ENCODE peak calls at places on chromosomes 13 and 19, in six cellular contexts. E is IMR-90, G is H1, N is mesenchymal stem cell, Y is H9, A is neuronal stem cell. Q is an unnamed sample.

GRCh38 chr19:18433735-18434398 is 4.1 kb downstream of the ISYNA1 start:
- DNase-seq in E (no peak), G (no peak), N (no peak), Y (peak), A (no peak), Q (peak)

GRCh38 chr13:76723551-76724232 is 162.5 kb downstream of the KCTD12 start:
- DNase-seq in E (peak), G (peak), N (peak), Y (peak), A (no peak), Q (peak)

GRCh38 chr13:36885901-36886300 is 34.1 kb downstream of the SMAD9 start:
- DNase-seq in E (no peak), G (no peak), N (no peak), Y (no peak), A (no peak), Q (peak)

GRCh38 chr13:61770697-61771096 is 355.0 kb upstream of the PCDH20 start:
- DNase-seq in E (no peak), G (no peak), N (no peak), Y (no peak), A (no peak), Q (no peak)

GRCh38 chr19:6788896-6789295 is 16.4 kb downstream of the VAV1 start:
- DNase-seq in E (no peak), G (no peak), N (no peak), Y (no peak), A (no peak), Q (no peak)

GRCh38 chr13:64546371-64546770 is 2683.8 kb downstream of the PCDH9 start:
- DNase-seq in E (no peak), G (no peak), N (no peak), Y (no peak), A (no peak), Q (no peak)

GRCh38 chr19:38032151-38032550 is 125.1 kb downstream of the SIPA1L3 start:
- DNase-seq in E (peak), G (no peak), N (no peak), Y (no peak), A (no peak), Q (peak)

GRCh38 chr19:18591735-18592385 is 3.3 kb downstream of the REX1BD start:
- DNase-seq in E (no peak), G (no peak), N (no peak), Y (no peak), A (no peak), Q (no peak)

GRCh38 chr19:39679056-39679790 is 23.5 kb downstream of the LGALS16 start:
- DNase-seq in E (no peak), G (no peak), N (no peak), Y (no peak), A (no peak), Q (no peak)

GRCh38 chr13:113150545-113151365 is 7.7 kb upstream of the PROZ start:
- DNase-seq in E (no peak), G (no peak), N (no peak), Y (peak), A (no peak), Q (no peak)

GRCh38 chr13:30905932-30906383 is at the start of gene MEDAG:
- DNase-seq in E (peak), G (no peak), N (peak), Y (no peak), A (no peak), Q (no peak)
- H3K27ac ChIP-seq in E (no peak), G (no peak), N (no peak), Y (no peak), A (no peak), Q (no peak)

GRCh38 chr19:4557186-4557970 is 2.1 kb downstream of the SEMA6B start:
- DNase-seq in E (no peak), G (no peak), N (no peak), Y (peak), A (no peak), Q (peak)
- H2BK15ac ChIP-seq in E (no peak), G (no peak), N (no peak), Y (no peak), A (no peak), Q (no peak)

DNA sequence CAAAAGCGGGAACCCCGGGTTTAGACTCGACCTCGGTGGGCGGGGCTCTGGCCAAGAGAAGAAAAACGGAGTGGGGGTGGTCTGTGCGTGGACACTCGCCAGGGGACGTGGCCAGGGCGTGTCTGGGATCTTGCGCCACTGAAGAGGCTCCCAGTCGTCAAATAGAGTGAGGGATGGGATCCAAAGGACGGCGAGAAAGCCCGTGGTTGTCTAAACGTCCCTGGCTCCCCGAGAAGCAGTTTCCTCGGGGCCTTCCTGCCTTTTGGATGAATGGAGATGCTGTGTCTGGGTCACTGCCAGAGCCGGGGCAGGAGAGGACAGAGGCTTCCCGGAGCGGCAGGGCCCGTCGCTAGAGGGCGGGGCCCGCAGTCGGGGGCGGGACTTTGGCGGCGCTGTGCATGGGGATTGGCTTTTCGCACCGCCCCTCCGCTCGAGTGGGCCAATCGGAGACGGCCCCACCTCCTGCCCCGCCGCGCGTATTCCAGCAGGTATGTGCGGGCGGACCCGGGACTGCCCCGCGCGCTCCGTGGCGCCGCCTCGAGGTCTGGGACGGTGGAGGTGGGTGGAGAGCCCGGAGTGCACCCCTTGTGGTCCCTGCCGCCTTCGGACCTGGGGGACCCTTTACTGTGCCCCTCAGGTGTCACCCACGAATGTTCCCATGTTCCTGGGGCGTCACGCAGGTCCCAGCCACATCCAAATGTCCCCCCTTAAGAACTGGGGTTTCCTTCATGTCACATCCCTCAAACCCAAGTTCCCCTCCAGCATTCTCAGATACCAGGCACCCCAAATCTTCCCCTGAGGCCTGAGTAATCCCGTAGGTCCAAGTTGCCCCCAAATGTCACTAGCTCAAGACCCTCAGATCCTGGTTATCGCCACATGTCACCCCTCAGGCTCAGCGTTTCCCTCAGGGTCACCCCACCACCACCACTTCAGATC is 38.4 kb downstream of the ZSWIM4 start:
- DNase-seq in E (peak), G (no peak), N (peak), Y (peak), A (peak), Q (peak)
- H3K27ac ChIP-seq in E (peak), G (peak), N (peak), Y (no peak), A (peak), Q (peak)

GRCh38 chr19:46731007-46731501 is 14.1 kb upstream of the PRKD2 start:
- DNase-seq in E (peak), G (no peak), N (peak), Y (no peak), A (no peak), Q (peak)
- H2BK15ac ChIP-seq in E (no peak), G (no peak), N (no peak), Y (no peak), A (no peak), Q (no peak)

DNA sequence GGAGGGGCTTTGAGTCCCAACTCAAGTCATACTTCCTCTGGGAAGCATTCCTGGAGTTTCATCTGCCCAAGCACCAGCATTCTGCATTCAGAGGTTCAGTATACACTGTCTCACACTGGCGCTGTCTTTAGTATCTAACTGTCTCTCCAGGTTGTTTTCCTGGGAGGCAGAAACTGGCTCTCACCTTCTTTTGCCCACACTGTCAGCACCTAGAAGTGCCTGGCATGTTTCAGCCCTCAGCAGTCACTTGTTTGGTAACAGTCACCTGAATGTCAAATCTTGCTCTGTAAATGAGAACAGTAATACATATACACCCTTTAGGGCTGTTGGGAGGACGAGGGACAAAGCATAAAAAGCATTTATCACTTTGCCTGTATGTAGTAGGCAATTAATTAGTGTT is 339.6 kb downstream of the UQCRFS1 start:
- DNase-seq in E (no peak), G (no peak), N (no peak), Y (no peak), A (no peak), Q (no peak)
- H3K27ac ChIP-seq in E (no peak), G (no peak), N (no peak), Y (no peak), A (no peak), Q (no peak)

GRCh38 chr13:51645154-51645650 is 60.9 kb downstream of the WDFY2 start:
- DNase-seq in E (peak), G (no peak), N (peak), Y (no peak), A (no peak), Q (peak)

GRCh38 chr13:51646041-51646670 is 61.9 kb downstream of the WDFY2 start:
- DNase-seq in E (no peak), G (peak), N (no peak), Y (peak), A (no peak), Q (peak)

GRCh38 chr13:51643882-51644281 is 59.6 kb downstream of the WDFY2 start:
- DNase-seq in E (peak), G (no peak), N (peak), Y (no peak), A (no peak), Q (peak)

GRCh38 chr13:51643114-51643881 is 59.0 kb downstream of the WDFY2 start:
- DNase-seq in E (peak), G (no peak), N (peak), Y (no peak), A (no peak), Q (peak)

GRCh38 chr13:51644649-51645048 is 60.4 kb downstream of the WDFY2 start:
- DNase-seq in E (peak), G (no peak), N (peak), Y (no peak), A (no peak), Q (peak)
- H2BK15ac ChIP-seq in E (peak), G (no peak), N (peak), Y (no peak), A (no peak), Q (no peak)

GRCh38 chr13:49326222-49326917 is 78.6 kb downstream of the CDADC1 start:
- DNase-seq in E (no peak), G (no peak), N (no peak), Y (no peak), A (no peak), Q (no peak)
- H3K27ac ChIP-seq in E (no peak), G (no peak), N (no peak), Y (no peak), A (no peak), Q (no peak)

DNA sequence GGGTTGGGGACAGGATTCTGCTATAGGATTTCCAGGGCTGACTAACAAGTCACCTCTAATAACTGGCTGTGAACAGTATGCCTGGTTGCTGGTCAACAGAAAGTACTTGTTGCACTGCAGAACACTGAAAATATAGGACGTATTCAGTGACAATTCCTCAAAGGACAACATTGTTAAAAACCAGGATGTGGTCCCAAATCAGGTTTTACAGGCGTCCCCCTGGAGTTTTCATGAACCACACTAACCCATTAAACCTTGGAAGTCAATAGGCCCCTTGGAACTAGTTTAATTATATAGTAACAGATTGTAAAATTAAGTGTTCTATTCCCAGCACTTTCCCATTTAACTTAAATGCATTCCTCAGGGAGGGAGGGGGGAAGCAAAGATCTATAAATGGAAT is 495.4 kb downstream of the TBC1D4 start:
- DNase-seq in E (no peak), G (no peak), N (no peak), Y (no peak), A (no peak), Q (no peak)
- H2BK15ac ChIP-seq in E (no peak), G (no peak), N (no peak), Y (no peak), A (no peak), Q (no peak)